ENCODE peak calls at places on chromosomes 5 and 9, in eight cellular contexts. One of them, this sample, is unnamed.

GRCh38 chr9:136052991-136053756 is 41.9 kb downstream of the NACC2 start:
- DNase-seq in stimulated activated CD8-positive, alpha-beta memory T cell treated with anti-CD3 and anti-CD28 coated beads, Interleukin-15, amount 100 ng/mL, for 48 hours: no peak
- DNase-seq in hepatocyte: no peak
- DNase-seq in iPS-NIHi11: no peak
- DNase-seq in EL: no peak
- DNase-seq in stimulated activated CD4-positive, alpha-beta T cell treated with anti-CD3 and anti-CD28 coated beads, Interleukin-15, amount 100 ng/mL, for 1 hour: no peak
- DNase-seq in NCI-H1417: peak; percentile 1
- DNase-seq in mammary epithelial cell: peak; percentile 30
- DNase-seq in this sample: no peak

GRCh38 chr5:62778327-62779009 is 199.8 kb downstream of the LRRC70 start:
- DNase-seq in stimulated activated CD8-positive, alpha-beta memory T cell treated with anti-CD3 and anti-CD28 coated beads, Interleukin-15, amount 100 ng/mL, for 48 hours: no peak
- DNase-seq in hepatocyte: no peak
- DNase-seq in iPS-NIHi11: no peak
- DNase-seq in EL: no peak
- DNase-seq in stimulated activated CD4-positive, alpha-beta T cell treated with anti-CD3 and anti-CD28 coated beads, Interleukin-15, amount 100 ng/mL, for 1 hour: no peak
- DNase-seq in NCI-H1417: no peak
- DNase-seq in mammary epithelial cell: no peak
- DNase-seq in this sample: no peak

GRCh38 chr9:99224445-99224844 is 2.4 kb downstream of the SEC61B start:
- DNase-seq in stimulated activated CD8-positive, alpha-beta memory T cell treated with anti-CD3 and anti-CD28 coated beads, Interleukin-15, amount 100 ng/mL, for 48 hours: no peak
- DNase-seq in hepatocyte: no peak
- DNase-seq in iPS-NIHi11: no peak
- DNase-seq in EL: no peak
- DNase-seq in stimulated activated CD4-positive, alpha-beta T cell treated with anti-CD3 and anti-CD28 coated beads, Interleukin-15, amount 100 ng/mL, for 1 hour: no peak
- DNase-seq in NCI-H1417: no peak
- DNase-seq in mammary epithelial cell: no peak
- DNase-seq in this sample: no peak

GRCh38 chr9:133760713-133761290 is 22.6 kb upstream of the SARDH start:
- DNase-seq in stimulated activated CD8-positive, alpha-beta memory T cell treated with anti-CD3 and anti-CD28 coated beads, Interleukin-15, amount 100 ng/mL, for 48 hours: no peak
- DNase-seq in hepatocyte: no peak
- DNase-seq in iPS-NIHi11: no peak
- DNase-seq in EL: no peak
- DNase-seq in stimulated activated CD4-positive, alpha-beta T cell treated with anti-CD3 and anti-CD28 coated beads, Interleukin-15, amount 100 ng/mL, for 1 hour: no peak
- DNase-seq in NCI-H1417: no peak
- DNase-seq in mammary epithelial cell: no peak
- DNase-seq in this sample: no peak

GRCh38 chr5:181207214-181207959 is 2.4 kb upstream of the TRIM7 start:
- DNase-seq in stimulated activated CD8-positive, alpha-beta memory T cell treated with anti-CD3 and anti-CD28 coated beads, Interleukin-15, amount 100 ng/mL, for 48 hours: peak; percentile 73
- DNase-seq in hepatocyte: peak; percentile 86
- DNase-seq in iPS-NIHi11: no peak
- DNase-seq in EL: peak; percentile 95
- DNase-seq in stimulated activated CD4-positive, alpha-beta T cell treated with anti-CD3 and anti-CD28 coated beads, Interleukin-15, amount 100 ng/mL, for 1 hour: peak; percentile 84
- DNase-seq in NCI-H1417: no peak
- DNase-seq in mammary epithelial cell: peak; percentile 91
- DNase-seq in this sample: peak; percentile 67

GRCh38 chr9:110126986-110127864 is 80.7 kb downstream of the C9orf152 start:
- DNase-seq in stimulated activated CD8-positive, alpha-beta memory T cell treated with anti-CD3 and anti-CD28 coated beads, Interleukin-15, amount 100 ng/mL, for 48 hours: no peak
- DNase-seq in hepatocyte: peak; percentile 79
- DNase-seq in iPS-NIHi11: peak; percentile 26
- DNase-seq in EL: peak; percentile 41
- DNase-seq in stimulated activated CD4-positive, alpha-beta T cell treated with anti-CD3 and anti-CD28 coated beads, Interleukin-15, amount 100 ng/mL, for 1 hour: no peak
- DNase-seq in NCI-H1417: no peak
- DNase-seq in mammary epithelial cell: peak; percentile 43
- DNase-seq in this sample: no peak

GRCh38 chr5:177440211-177440989 is 6.2 kb upstream of the PRR7 start:
- DNase-seq in stimulated activated CD8-positive, alpha-beta memory T cell treated with anti-CD3 and anti-CD28 coated beads, Interleukin-15, amount 100 ng/mL, for 48 hours: no peak
- DNase-seq in hepatocyte: no peak
- DNase-seq in iPS-NIHi11: no peak
- DNase-seq in EL: no peak
- DNase-seq in stimulated activated CD4-positive, alpha-beta T cell treated with anti-CD3 and anti-CD28 coated beads, Interleukin-15, amount 100 ng/mL, for 1 hour: no peak
- DNase-seq in NCI-H1417: no peak
- DNase-seq in mammary epithelial cell: no peak
- DNase-seq in this sample: no peak

GRCh38 chr5:151002250-151002649 is 18.1 kb upstream of the GPX3 start:
- DNase-seq in stimulated activated CD8-positive, alpha-beta memory T cell treated with anti-CD3 and anti-CD28 coated beads, Interleukin-15, amount 100 ng/mL, for 48 hours: no peak
- DNase-seq in hepatocyte: no peak
- DNase-seq in iPS-NIHi11: peak; percentile 43
- DNase-seq in EL: peak; percentile 58
- DNase-seq in stimulated activated CD4-positive, alpha-beta T cell treated with anti-CD3 and anti-CD28 coated beads, Interleukin-15, amount 100 ng/mL, for 1 hour: no peak
- DNase-seq in NCI-H1417: no peak
- DNase-seq in mammary epithelial cell: peak; percentile 36
- DNase-seq in this sample: no peak

GRCh38 chr5:123720955-123721354 is 209.0 kb downstream of the CSNK1G3 start:
- DNase-seq in stimulated activated CD8-positive, alpha-beta memory T cell treated with anti-CD3 and anti-CD28 coated beads, Interleukin-15, amount 100 ng/mL, for 48 hours: no peak
- DNase-seq in hepatocyte: no peak
- DNase-seq in iPS-NIHi11: no peak
- DNase-seq in EL: peak; percentile 34
- DNase-seq in stimulated activated CD4-positive, alpha-beta T cell treated with anti-CD3 and anti-CD28 coated beads, Interleukin-15, amount 100 ng/mL, for 1 hour: no peak
- DNase-seq in NCI-H1417: no peak
- DNase-seq in mammary epithelial cell: no peak
- DNase-seq in this sample: no peak

GRCh38 chr5:171387255-171387969 is at the start of gene NPM1:
- DNase-seq in stimulated activated CD8-positive, alpha-beta memory T cell treated with anti-CD3 and anti-CD28 coated beads, Interleukin-15, amount 100 ng/mL, for 48 hours: peak; percentile 97
- DNase-seq in hepatocyte: peak; percentile 100
- DNase-seq in iPS-NIHi11: peak; percentile 98
- DNase-seq in EL: peak; percentile 99
- DNase-seq in stimulated activated CD4-positive, alpha-beta T cell treated with anti-CD3 and anti-CD28 coated beads, Interleukin-15, amount 100 ng/mL, for 1 hour: peak; percentile 94
- DNase-seq in NCI-H1417: peak; percentile 97
- DNase-seq in mammary epithelial cell: peak; percentile 97
- DNase-seq in this sample: peak; percentile 100

GRCh38 chr5:887947-888640 is 4.5 kb downstream of the BRD9 start:
- DNase-seq in stimulated activated CD8-positive, alpha-beta memory T cell treated with anti-CD3 and anti-CD28 coated beads, Interleukin-15, amount 100 ng/mL, for 48 hours: no peak
- DNase-seq in hepatocyte: no peak
- DNase-seq in iPS-NIHi11: no peak
- DNase-seq in EL: no peak
- DNase-seq in stimulated activated CD4-positive, alpha-beta T cell treated with anti-CD3 and anti-CD28 coated beads, Interleukin-15, amount 100 ng/mL, for 1 hour: no peak
- DNase-seq in NCI-H1417: no peak
- DNase-seq in mammary epithelial cell: no peak
- DNase-seq in this sample: no peak

GRCh38 chr5:54480296-54480695 is 24.8 kb downstream of the HSPB3 start:
- DNase-seq in stimulated activated CD8-positive, alpha-beta memory T cell treated with anti-CD3 and anti-CD28 coated beads, Interleukin-15, amount 100 ng/mL, for 48 hours: no peak
- DNase-seq in hepatocyte: no peak
- DNase-seq in iPS-NIHi11: no peak
- DNase-seq in EL: no peak
- DNase-seq in stimulated activated CD4-positive, alpha-beta T cell treated with anti-CD3 and anti-CD28 coated beads, Interleukin-15, amount 100 ng/mL, for 1 hour: no peak
- DNase-seq in NCI-H1417: no peak
- DNase-seq in mammary epithelial cell: peak; percentile 62
- DNase-seq in this sample: no peak

GRCh38 chr5:160799160-160799559 is 52.9 kb downstream of the ATP10B start:
- DNase-seq in stimulated activated CD8-positive, alpha-beta memory T cell treated with anti-CD3 and anti-CD28 coated beads, Interleukin-15, amount 100 ng/mL, for 48 hours: no peak
- DNase-seq in hepatocyte: no peak
- DNase-seq in iPS-NIHi11: no peak
- DNase-seq in EL: no peak
- DNase-seq in stimulated activated CD4-positive, alpha-beta T cell treated with anti-CD3 and anti-CD28 coated beads, Interleukin-15, amount 100 ng/mL, for 1 hour: no peak
- DNase-seq in NCI-H1417: peak; percentile 94
- DNase-seq in mammary epithelial cell: no peak
- DNase-seq in this sample: no peak

GRCh38 chr9:36881316-36882116 is 152.6 kb downstream of the PAX5 start:
- DNase-seq in stimulated activated CD8-positive, alpha-beta memory T cell treated with anti-CD3 and anti-CD28 coated beads, Interleukin-15, amount 100 ng/mL, for 48 hours: no peak
- DNase-seq in hepatocyte: no peak
- DNase-seq in iPS-NIHi11: no peak
- DNase-seq in EL: no peak
- DNase-seq in stimulated activated CD4-positive, alpha-beta T cell treated with anti-CD3 and anti-CD28 coated beads, Interleukin-15, amount 100 ng/mL, for 1 hour: no peak
- DNase-seq in NCI-H1417: no peak
- DNase-seq in mammary epithelial cell: no peak
- DNase-seq in this sample: no peak

GRCh38 chr9:136403915-136404800 is 4.2 kb upstream of the SNAPC4 start:
- DNase-seq in stimulated activated CD8-positive, alpha-beta memory T cell treated with anti-CD3 and anti-CD28 coated beads, Interleukin-15, amount 100 ng/mL, for 48 hours: no peak
- DNase-seq in hepatocyte: no peak
- DNase-seq in iPS-NIHi11: no peak
- DNase-seq in EL: no peak
- DNase-seq in stimulated activated CD4-positive, alpha-beta T cell treated with anti-CD3 and anti-CD28 coated beads, Interleukin-15, amount 100 ng/mL, for 1 hour: no peak
- DNase-seq in NCI-H1417: no peak
- DNase-seq in mammary epithelial cell: no peak
- DNase-seq in this sample: no peak

GRCh38 chr9:32398207-32398606 is 13.8 kb downstream of the ACO1 start:
- DNase-seq in stimulated activated CD8-positive, alpha-beta memory T cell treated with anti-CD3 and anti-CD28 coated beads, Interleukin-15, amount 100 ng/mL, for 48 hours: no peak
- DNase-seq in hepatocyte: no peak
- DNase-seq in iPS-NIHi11: no peak
- DNase-seq in EL: peak; percentile 61
- DNase-seq in stimulated activated CD4-positive, alpha-beta T cell treated with anti-CD3 and anti-CD28 coated beads, Interleukin-15, amount 100 ng/mL, for 1 hour: no peak
- DNase-seq in NCI-H1417: no peak
- DNase-seq in mammary epithelial cell: peak; percentile 20
- DNase-seq in this sample: no peak

GRCh38 chr9:21919377-21920362 is 74.5 kb downstream of the CDKN2A start:
- DNase-seq in stimulated activated CD8-positive, alpha-beta memory T cell treated with anti-CD3 and anti-CD28 coated beads, Interleukin-15, amount 100 ng/mL, for 48 hours: no peak
- DNase-seq in hepatocyte: no peak
- DNase-seq in iPS-NIHi11: no peak
- DNase-seq in EL: peak; percentile 85
- DNase-seq in stimulated activated CD4-positive, alpha-beta T cell treated with anti-CD3 and anti-CD28 coated beads, Interleukin-15, amount 100 ng/mL, for 1 hour: no peak
- DNase-seq in NCI-H1417: no peak
- DNase-seq in mammary epithelial cell: peak; percentile 63
- DNase-seq in this sample: peak; percentile 21

GRCh38 chr9:27335088-27335487 is 38.1 kb upstream of the EQTN start:
- DNase-seq in stimulated activated CD8-positive, alpha-beta memory T cell treated with anti-CD3 and anti-CD28 coated beads, Interleukin-15, amount 100 ng/mL, for 48 hours: no peak
- DNase-seq in hepatocyte: no peak
- DNase-seq in iPS-NIHi11: no peak
- DNase-seq in EL: no peak
- DNase-seq in stimulated activated CD4-positive, alpha-beta T cell treated with anti-CD3 and anti-CD28 coated beads, Interleukin-15, amount 100 ng/mL, for 1 hour: no peak
- DNase-seq in NCI-H1417: no peak
- DNase-seq in mammary epithelial cell: no peak
- DNase-seq in this sample: no peak